ENCODE peak calls at places on chromosomes 16 and 17, in nine cellular contexts. Y is stimulated activated CD8-positive, alpha-beta memory T cell treated with anti-CD3 and anti-CD28 coated beads, Interleukin-4, amount 100 ng/mL, for 4 hours; H is progenitor cell of endocrine pancreas; K is H54; I is BJ; V is astrocyte of the spinal cord; M is left ventricle myocardium inferior; U is bronchial epithelial cell; D is epithelial cell of prostate. O is an unnamed sample.

GRCh38 chr17:30095507-30096244 is 20.9 kb upstream of the NSRP1 start:
- DNase-seq in V (peak), I (peak), D (peak), M (no peak), U (peak), K (peak), Y (no peak), H (no peak), O (peak)

GRCh38 chr17:66255527-66255971 is 26.3 kb upstream of the APOH start:
- DNase-seq in I (no peak), M (no peak), D (no peak), Y (no peak), V (no peak), K (no peak), H (no peak), U (no peak), O (no peak)

GRCh38 chr17:8163978-8164814 is 1.4 kb upstream of the VAMP2 start:
- DNase-seq in I (no peak), Y (no peak), K (no peak), H (no peak), U (peak), M (peak), D (no peak), V (no peak), O (no peak)

GRCh38 chr16:86732621-86733297 is 154.4 kb downstream of the FOXL1 start:
- DNase-seq in H (no peak), V (peak), D (no peak), K (no peak), I (no peak), Y (no peak), M (no peak), U (no peak), O (no peak)

GRCh38 chr17:68658999-68659780 is 58.0 kb upstream of the FAM20A start:
- DNase-seq in H (no peak), I (no peak), K (no peak), U (peak), M (no peak), V (no peak), Y (no peak), D (no peak), O (peak)

GRCh38 chr17:44898768-44899073 is 524 bp downstream of the EFTUD2 start:
- DNase-seq in U (peak), H (no peak), D (no peak), K (no peak), I (no peak), Y (no peak), M (no peak), V (no peak), O (no peak)

GRCh38 chr17:9842057-9842758 is 16.5 kb downstream of the GLP2R start:
- DNase-seq in H (no peak), U (no peak), I (peak), M (peak), Y (no peak), V (peak), K (no peak), D (no peak), O (no peak)

GRCh38 chr16:19389246-19389645 is 28.4 kb upstream of the TMC5 start:
- DNase-seq in H (peak), M (peak), V (no peak), Y (no peak), U (peak), D (no peak), I (no peak), K (no peak), O (no peak)

GRCh38 chr16:11232852-11233726 is 22.9 kb downstream of the SOCS1 start:
- DNase-seq in Y (peak), M (no peak), U (no peak), K (no peak), V (no peak), D (no peak), H (no peak), I (no peak), O (no peak)

GRCh38 chr17:63967953-63968352 is 4.8 kb downstream of the SCN4A start:
- DNase-seq in K (no peak), V (no peak), I (no peak), Y (no peak), M (no peak), H (no peak), D (no peak), U (no peak), O (no peak)

GRCh38 chr16:17053536-17054160 is 417.1 kb downstream of the XYLT1 start:
- DNase-seq in U (no peak), I (no peak), M (no peak), H (no peak), V (no peak), K (no peak), Y (no peak), D (no peak), O (no peak)

GRCh38 chr16:60367739-60368138 is 1633.6 kb upstream of the GOT2 start:
- DNase-seq in K (no peak), V (no peak), Y (no peak), U (no peak), I (no peak), D (no peak), M (no peak), H (no peak), O (no peak)

GRCh38 chr16:84650062-84650991 is 2.0 kb downstream of the KLHL36 start:
- DNase-seq in M (no peak), V (peak), H (no peak), Y (no peak), I (peak), U (peak), K (no peak), D (peak), O (peak)

GRCh38 chr17:55664287-55664686 is 58.4 kb downstream of the TMEM100 start:
- DNase-seq in Y (no peak), H (no peak), I (no peak), D (no peak), U (no peak), K (no peak), V (no peak), M (no peak), O (no peak)

GRCh38 chr17:35099929-35100328 is 19.7 kb downstream of the RAD51D start:
- DNase-seq in U (no peak), M (no peak), V (no peak), D (no peak), Y (no peak), H (no peak), I (no peak), K (no peak), O (no peak)

GRCh38 chr17:74637265-74637664 is 13.7 kb upstream of the CD300E start:
- DNase-seq in D (no peak), I (no peak), V (no peak), K (no peak), U (no peak), M (no peak), H (no peak), Y (no peak), O (no peak)

GRCh38 chr17:44115585-44116415 is 7.6 kb downstream of the HDAC5 start:
- DNase-seq in V (peak), M (no peak), I (no peak), U (no peak), D (no peak), H (peak), Y (no peak), K (no peak), O (no peak)

GRCh38 chr17:43169561-43170139 is 1.4 kb upstream of the NBR1 start:
- DNase-seq in V (no peak), U (peak), D (no peak), H (no peak), Y (no peak), M (peak), K (peak), I (no peak), O (no peak)

GRCh38 chr16:29310852-29311314 is 95.6 kb downstream of the NPIPB11 start:
- DNase-seq in K (no peak), H (no peak), V (no peak), M (no peak), I (no peak), D (no peak), Y (no peak), U (no peak), O (no peak)

GRCh38 chr17:31190351-31190750 is 95.6 kb downstream of the NF1 start:
- DNase-seq in I (no peak), M (no peak), Y (no peak), V (no peak), K (no peak), D (no peak), U (peak), H (no peak), O (no peak)

GRCh38 chr17:76659928-76660614 is 16.5 kb upstream of the ST6GALNAC1 start:
- DNase-seq in U (peak), I (no peak), M (no peak), K (no peak), H (no peak), V (no peak), Y (no peak), D (no peak), O (no peak)

GRCh38 chr17:954431-955164 is 25.0 kb downstream of the NXN start:
- DNase-seq in Y (no peak), U (no peak), M (no peak), D (no peak), I (no peak), V (peak), H (no peak), K (no peak), O (no peak)

GRCh38 chr17:28883967-28884702 is 13.4 kb downstream of the FLOT2 start:
- DNase-seq in U (no peak), I (no peak), V (no peak), M (no peak), H (no peak), D (no peak), K (no peak), Y (no peak), O (no peak)

GRCh38 chr16:67164599-67165061 is at the start of gene HSF4:
- DNase-seq in Y (no peak), H (no peak), K (no peak), M (peak), U (no peak), V (no peak), D (no peak), I (no peak), O (no peak)

GRCh38 chr17:1422907-1423306 is 22.9 kb upstream of the YWHAE start:
- DNase-seq in D (peak), K (peak), H (no peak), M (no peak), V (peak), U (peak), I (peak), Y (no peak), O (peak)

GRCh38 chr16:84603115-84603816 is 14.6 kb downstream of the COTL1 start:
- DNase-seq in D (peak), H (no peak), U (peak), V (peak), K (peak), I (peak), M (peak), Y (no peak), O (peak)

GRCh38 chr17:76404256-76404655 is 19.8 kb downstream of the SPHK1 start:
- DNase-seq in I (no peak), U (no peak), V (no peak), Y (no peak), D (no peak), M (no peak), K (no peak), H (no peak), O (no peak)

GRCh38 chr17:42361781-42362186 is 26.5 kb downstream of the STAT3 start:
- DNase-seq in Y (no peak), H (no peak), U (no peak), K (no peak), M (no peak), V (no peak), I (no peak), D (no peak), O (no peak)

GRCh38 chr16:2532494-2533141 is 1.4 kb upstream of the CEMP1 start:
- DNase-seq in Y (no peak), H (no peak), V (peak), D (no peak), M (peak), U (peak), I (no peak), K (no peak), O (peak)

GRCh38 chr17:200604-200985 is 19.1 kb upstream of the DOC2B start:
- DNase-seq in I (no peak), M (no peak), U (no peak), Y (no peak), H (no peak), K (no peak), V (no peak), D (no peak), O (no peak)

GRCh38 chr17:60163108-60163784 is 13.5 kb downstream of the CA4 start:
- DNase-seq in U (no peak), V (no peak), D (no peak), H (no peak), M (peak), Y (no peak), K (no peak), I (no peak), O (no peak)

GRCh38 chr16:2385441-2385840 is 43.8 kb upstream of the CCNF start:
- DNase-seq in D (peak), K (no peak), Y (no peak), U (peak), M (no peak), I (no peak), V (no peak), H (no peak), O (peak)

O was measured in foreskin keratinocyte.